ENCODE peak calls at places on chromosomes 11 and 22, in five cellular contexts. B is H1, S is H9, G is mesendoderm, N is IMR-90. C is an unnamed sample. For H3K27me3, the result is how much of the 10 kb centered on the place peaks cover.

GRCh38 chr11:115008774-115009173 is 330.4 kb downstream of the NXPE2 start:
- DNase-seq in N (no peak), G (no peak), S (no peak), B (no peak), C (no peak)

GRCh38 chr11:58659404-58659803 is 36.9 kb downstream of the CNTF start:
- DNase-seq in N (no peak), B (no peak), G (no peak), S (no peak), C (no peak)

GRCh38 chr11:128135451-128135850 is 451.9 kb downstream of the ETS1 start:
- DNase-seq in N (no peak), S (no peak), B (no peak), G (peak), C (peak)

GRCh38 chr22:23376256-23376655 is 195.9 kb downstream of the BCR start:
- DNase-seq in N (no peak), G (peak), S (peak), B (no peak), C (no peak)

GRCh38 chr11:6333112-6333511 is 12.8 kb upstream of the CAVIN3 start:
- DNase-seq in S (no peak), G (no peak), N (peak), B (no peak), C (no peak)

GRCh38 chr11:118853693-118854092 is 30.0 kb upstream of the CXCR5 start:
- DNase-seq in S (no peak), B (no peak), G (no peak), N (no peak), C (no peak)

GRCh38 chr22:43737150-43737828 is 74.8 kb downstream of the EFCAB6 start:
- DNase-seq in S (no peak), G (no peak), B (no peak), N (no peak), C (no peak)

GRCh38 chr11:69234740-69235710 is 58.9 kb upstream of the MYEOV start:
- DNase-seq in S (peak), G (peak), N (no peak), B (no peak), C (no peak)

GRCh38 chr11:120179071-120179672 is 31.7 kb upstream of the OAF start:
- DNase-seq in N (no peak), S (no peak), G (no peak), B (no peak), C (no peak)

GRCh38 chr11:108034034-108034433 is 25.3 kb downstream of the CUL5 start:
- DNase-seq in G (no peak), N (no peak), S (no peak), B (no peak), C (no peak)

GRCh38 chr11:406796-407650 is 7.8 kb downstream of the SIGIRR start:
- DNase-seq in B (peak), G (peak), N (peak), S (peak), C (peak)

GRCh38 chr11:64040684-64041267 is 5.0 kb downstream of the FLRT1 start:
- DNase-seq in B (no peak), S (peak), N (no peak), G (no peak), C (no peak)

GRCh38 chr11:66745356-66746235 is 16.6 kb upstream of the SPTBN2 start:
- DNase-seq in B (no peak), G (peak), N (no peak), S (peak), C (no peak)

GRCh38 chr11:47000033-47000432 is 63.5 kb downstream of the CSTPP1 start:
- DNase-seq in G (no peak), S (no peak), N (no peak), B (no peak), C (no peak)

GRCh38 chr11:132008872-132009271 is 638.5 kb downstream of the NTM start:
- DNase-seq in N (no peak), G (peak), S (no peak), B (no peak), C (peak)

GRCh38 chr11:10605941-10606381 is 37.5 kb upstream of the LYVE1 start:
- DNase-seq in B (no peak), S (peak), G (peak), N (peak), C (no peak)

GRCh38 chr11:1337647-1338007 is 28.2 kb upstream of the TOLLIP start:
- DNase-seq in S (no peak), B (no peak), N (no peak), G (no peak), C (no peak)

GRCh38 chr11:22491826-22492225 is 133.8 kb downstream of the FANCF start:
- DNase-seq in G (peak), N (peak), S (peak), B (no peak), C (no peak)

GRCh38 chr11:122491486-122491885 is 164.0 kb upstream of the UBASH3B start:
- DNase-seq in G (no peak), S (no peak), B (no peak), N (peak), C (no peak)

GRCh38 chr22:38023045-38023444 is 34.2 kb upstream of the PICK1 start:
- DNase-seq in S (no peak), N (no peak), G (no peak), B (no peak), C (no peak)

GRCh38 chr11:2443881-2444300 is 423 bp downstream of the TRPM5 start:
- DNase-seq in S (no peak), G (no peak), B (no peak), N (no peak), C (no peak)

GRCh38 chr11:134587345-134587744 is 175.3 kb upstream of the B3GAT1 start:
- DNase-seq in G (no peak), B (no peak), S (peak), N (no peak), C (no peak)

GRCh38 chr11:97963528-97964331 is 1057.0 kb upstream of the CNTN5 start:
- DNase-seq in S (no peak), G (peak), N (peak), B (no peak), C (no peak)

GRCh38 chr22:28146401-28147304 is 227.6 kb upstream of the PITPNB start:
- DNase-seq in N (no peak), G (no peak), B (no peak), S (no peak), C (no peak)

GRCh38 chr22:38843716-38844660 is at the start of gene NPTXR:
- DNase-seq in B (no peak), N (peak), S (peak), G (peak), C (peak)

DNA sequence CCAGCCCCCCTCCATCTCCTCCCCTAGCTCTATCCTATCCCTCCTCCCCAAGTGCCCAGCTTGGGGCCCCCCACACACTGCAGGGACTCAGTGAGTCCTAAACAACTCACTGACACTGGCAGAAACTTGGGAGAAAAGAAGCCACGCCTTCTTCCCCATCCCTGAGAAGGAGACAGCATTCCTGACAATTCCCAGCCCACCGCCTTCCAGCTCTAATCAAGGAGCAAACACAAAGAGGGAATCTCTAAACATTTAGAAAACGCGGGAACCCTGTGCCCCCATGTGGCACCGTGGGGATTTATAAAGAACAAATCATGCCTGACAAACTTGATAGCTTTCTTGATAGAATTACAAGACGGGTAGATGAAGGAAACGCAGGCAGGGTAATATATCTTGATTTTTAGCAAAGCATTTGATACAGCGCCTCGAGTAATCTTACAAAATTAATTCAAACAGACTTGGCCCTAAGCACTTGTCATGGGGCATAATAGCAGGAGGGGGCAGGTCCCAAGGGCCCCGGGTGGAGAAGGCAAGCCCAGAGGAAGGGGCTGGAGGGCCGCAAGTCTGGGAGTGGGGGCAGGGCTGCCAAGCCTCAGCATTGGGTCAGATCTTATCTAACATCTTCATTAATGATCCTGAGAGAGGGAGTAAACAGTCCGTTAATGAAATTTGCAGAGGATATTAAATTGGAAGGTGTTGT is 4.6 kb downstream of the CHST1 start:
- DNase-seq in G (peak), B (no peak), N (no peak), S (no peak), C (no peak)
- H3K27me3 ChIP-seq in G (under half), B (under half), N (under half), S (under half), C (under half)

DNA sequence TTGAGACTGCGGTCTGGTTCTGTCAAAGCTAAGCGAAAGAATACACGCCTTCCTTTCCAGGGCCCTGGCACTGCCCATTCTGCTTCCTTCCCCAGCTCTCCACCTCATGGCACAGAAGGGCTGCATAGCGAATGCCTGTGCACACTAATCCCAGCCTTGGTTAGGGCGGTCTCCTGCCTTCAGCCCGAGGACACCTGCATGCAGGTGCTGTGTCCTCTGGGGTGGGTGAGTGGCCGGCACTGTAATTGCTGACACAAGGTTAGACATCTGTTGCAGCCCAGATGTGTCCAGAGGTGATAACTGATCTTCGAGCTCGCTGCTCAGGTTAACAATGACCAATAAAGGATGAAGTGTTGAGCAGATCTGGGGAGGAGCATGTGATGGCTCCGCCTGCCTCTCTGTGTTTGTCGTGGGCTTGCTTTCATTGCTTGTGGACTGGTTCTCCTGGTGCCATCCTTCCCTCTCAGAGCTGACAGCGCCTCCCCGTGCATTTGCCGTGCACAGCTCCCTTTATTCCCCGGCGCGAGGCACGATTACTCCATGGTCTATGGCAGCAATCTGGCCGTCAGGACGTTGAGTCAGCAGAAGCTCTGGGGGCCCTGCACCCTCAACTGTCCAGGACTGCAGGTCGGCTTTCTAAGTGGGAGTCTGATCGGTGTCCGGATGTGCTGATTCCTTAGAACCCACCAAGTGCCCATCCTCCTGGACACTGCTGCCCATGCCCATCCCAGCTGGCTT is 1088.2 kb downstream of the BRD1 start:
- DNase-seq in B (no peak), G (no peak), N (no peak), S (no peak), C (no peak)
- H2AK5ac ChIP-seq in B (no peak), G (no peak), N (no peak), S (no peak), C (no peak)

DNA sequence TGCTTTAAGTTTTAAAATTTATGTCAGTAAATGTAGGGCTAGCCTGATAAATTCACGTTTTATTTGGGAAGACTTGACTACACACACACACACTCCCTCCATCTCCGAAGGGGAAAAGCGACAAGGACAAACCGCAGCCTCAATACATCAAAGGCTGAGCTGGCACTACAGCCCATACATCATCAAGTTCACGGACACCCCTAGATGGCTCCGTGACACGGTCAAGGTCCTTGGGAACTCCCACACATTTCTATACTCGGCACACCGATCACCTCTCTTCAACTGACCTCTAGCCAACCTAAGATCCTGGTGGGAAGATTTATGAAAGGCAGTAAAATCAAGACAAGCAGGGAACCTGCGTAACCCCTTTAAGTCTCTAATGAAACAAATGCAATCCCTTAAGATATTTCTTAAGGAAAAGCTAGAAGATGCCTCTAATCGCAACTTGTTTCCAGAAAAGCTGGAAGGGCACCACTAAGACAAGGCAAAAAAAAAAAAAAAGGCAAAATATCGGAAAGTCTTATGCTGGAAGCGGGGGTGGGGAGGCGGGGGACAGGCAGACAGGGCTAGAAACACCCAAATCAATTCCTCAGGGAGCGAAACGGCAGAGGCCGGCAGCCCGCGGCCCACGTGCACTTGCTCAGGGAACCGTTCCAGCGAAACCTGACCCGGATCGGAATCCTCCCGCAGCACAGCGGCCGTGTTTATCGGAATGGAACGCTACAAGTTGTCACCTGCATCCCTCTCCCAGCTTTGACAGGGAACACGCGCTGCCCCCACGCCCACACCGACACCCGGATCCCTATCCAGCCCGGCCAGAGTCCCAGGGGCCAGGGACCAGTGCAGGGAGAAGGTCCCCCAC is 1.5 kb downstream of the ARHGAP20 start:
- DNase-seq in S (peak), N (peak), B (no peak), G (peak), C (no peak)
- H3K27me3 ChIP-seq in S (under half), N (under half), B (under half), G (under half), C (under half)

DNA sequence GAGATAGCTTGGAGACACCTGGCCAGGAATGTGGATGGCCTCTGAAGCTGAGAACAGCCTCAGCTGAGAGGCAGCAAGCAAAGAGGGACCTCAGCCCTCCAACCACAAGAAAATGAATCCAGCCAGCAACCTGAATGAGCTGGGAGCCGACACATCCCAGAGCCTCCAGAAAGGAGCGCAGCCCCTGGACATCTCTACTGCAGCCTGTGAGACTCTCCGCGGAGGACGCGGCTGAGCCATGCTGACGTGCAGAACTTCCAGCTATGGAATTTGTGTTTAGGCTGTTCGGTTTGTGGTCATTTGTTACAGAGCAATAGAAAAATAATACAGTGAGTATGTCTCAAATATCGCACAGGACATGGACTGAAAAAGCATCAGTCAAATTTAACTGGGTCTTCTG is 44.3 kb upstream of the CDON start:
- DNase-seq in G (no peak), N (no peak), B (no peak), S (no peak), C (no peak)
- H2AK5ac ChIP-seq in G (no peak), N (no peak), B (no peak), S (no peak), C (no peak)

GRCh38 chr11:19511066-19511412 is 201.6 kb upstream of the NAV2 start:
- DNase-seq in S (no peak), N (no peak), B (no peak), G (no peak), C (no peak)
- H3K27me3 ChIP-seq in S (under half), N (under half), B (under half), G (under half), C (under half)

GRCh38 chr22:29967461-29967860 is 84.5 kb downstream of the MTMR3 start:
- DNase-seq in N (no peak), B (no peak), G (no peak), S (no peak), C (no peak)
- H2AK5ac ChIP-seq in N (no peak), B (no peak), G (no peak), S (no peak), C (no peak)

GRCh38 chr22:45972868-45973212 is 4.1 kb downstream of the WNT7B start:
- DNase-seq in G (no peak), S (no peak), B (no peak), N (no peak), C (no peak)
- H3K27me3 ChIP-seq in G (half or more), S (half or more), B (half or more), N (half or more), C (under half)

GRCh38 chr22:29607426-29607825 is 4.0 kb downstream of the NF2 start:
- DNase-seq in G (no peak), S (no peak), N (no peak), B (no peak), C (no peak)
- H2AK5ac ChIP-seq in G (no peak), S (no peak), N (no peak), B (no peak), C (no peak)

DNA sequence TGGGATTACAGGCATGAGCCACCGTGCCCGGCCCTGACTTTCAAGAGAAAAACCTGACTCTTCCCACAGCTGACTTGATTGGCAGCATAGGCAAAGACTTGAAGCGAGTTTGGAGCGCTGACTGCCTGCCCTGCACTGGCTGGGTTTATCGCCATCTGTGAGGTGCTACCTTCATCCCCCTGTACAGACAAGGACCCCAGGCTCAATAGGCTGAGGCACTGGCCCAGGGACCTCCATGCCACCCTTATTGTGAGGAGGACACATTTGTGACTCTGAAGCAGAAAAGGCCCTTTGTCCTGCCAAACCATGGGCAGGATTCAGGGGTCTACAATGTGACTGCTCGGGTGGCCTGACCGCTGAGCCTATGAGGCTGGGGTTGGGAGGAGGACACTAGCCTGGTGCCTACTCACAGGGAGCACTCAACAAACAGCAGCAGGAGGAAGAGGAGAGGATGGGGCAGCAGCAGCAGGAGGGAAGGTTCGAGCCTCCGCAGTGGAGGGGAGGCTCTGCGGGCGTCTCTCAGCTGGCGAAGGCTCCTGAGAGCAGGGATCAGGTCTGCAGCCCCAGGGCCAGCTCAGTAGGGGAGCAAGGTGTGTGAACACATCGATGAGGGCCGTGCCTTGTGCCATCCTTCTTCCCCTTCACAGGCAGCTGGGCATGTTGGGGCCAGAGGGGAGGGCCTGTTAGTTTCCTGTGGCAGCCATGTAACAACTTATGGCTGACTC is 72.9 kb upstream of the WNT7B start:
- DNase-seq in G (no peak), S (no peak), B (no peak), N (no peak), C (no peak)
- H3K27me3 ChIP-seq in G (under half), S (under half), B (under half), N (under half), C (half or more)